ENCODE peak calls at places on chromosomes 13 and 19, in eight cellular contexts. G, A, P, T, Z, E, W and Q are unnamed samples. For H3K4me1, the result is how much of the 10 kb centered on the place peaks cover.

GRCh38 chr19:39405930-39406655 is 554 bp upstream of the ZFP36 start:
- DNase-seq in G (no peak), A (no peak), P (peak), T (no peak), Z (no peak), E (no peak), W (no peak), Q (no peak)

GRCh38 chr13:41678320-41678719 is 221.0 kb downstream of the RGCC start:
- DNase-seq in G (no peak), A (no peak), P (no peak), T (peak), Z (peak), E (no peak), W (no peak), Q (no peak)

GRCh38 chr13:112854321-112854720 is 114.7 kb upstream of the MCF2L start:
- DNase-seq in G (no peak), A (no peak), P (no peak), T (no peak), Z (no peak), E (no peak), W (no peak), Q (no peak)

GRCh38 chr19:16367269-16367683 is 42.6 kb downstream of the KLF2 start:
- DNase-seq in G (peak), A (no peak), P (no peak), T (no peak), Z (no peak), E (no peak), W (no peak), Q (no peak)

GRCh38 chr19:14383898-14384669 is 2.8 kb downstream of the ADGRE5 start:
- DNase-seq in G (peak), A (no peak), P (no peak), T (peak), Z (no peak), E (no peak), W (no peak), Q (no peak)

GRCh38 chr19:56111601-56112312 is 9.3 kb downstream of the ZNF787 start:
- DNase-seq in G (peak), A (peak), P (peak), T (no peak), Z (no peak), E (peak), W (peak), Q (no peak)

GRCh38 chr19:15666186-15666585 is 6.7 kb upstream of the CYP4F12 start:
- DNase-seq in G (no peak), A (no peak), P (no peak), T (no peak), Z (no peak), E (no peak), W (no peak), Q (no peak)

GRCh38 chr19:57338798-57339378 is 12.2 kb upstream of the ZNF304 start:
- DNase-seq in G (no peak), A (no peak), P (no peak), T (peak), Z (no peak), E (no peak), W (no peak), Q (no peak)

GRCh38 chr19:7340959-7341837 is 7.5 kb upstream of the ARHGEF18 start:
- DNase-seq in G (peak), A (peak), P (peak), T (peak), Z (peak), E (peak), W (peak), Q (peak)

GRCh38 chr13:69565334-69565733 is 542.3 kb upstream of the ATXN8OS start:
- DNase-seq in G (no peak), A (no peak), P (peak), T (peak), Z (no peak), E (no peak), W (no peak), Q (no peak)

GRCh38 chr13:111506131-111506530 is 185.7 kb downstream of the TEX29 start:
- DNase-seq in G (no peak), A (peak), P (no peak), T (no peak), Z (no peak), E (no peak), W (no peak), Q (no peak)

GRCh38 chr19:47230122-47230920 is 678 bp downstream of the BBC3 start:
- DNase-seq in G (peak), A (peak), P (peak), T (peak), Z (peak), E (peak), W (peak), Q (peak)

GRCh38 chr13:37109080-37109678 is 3.7 kb upstream of the CSNK1A1L start:
- DNase-seq in G (no peak), A (no peak), P (peak), T (peak), Z (peak), E (no peak), W (no peak), Q (no peak)

GRCh38 chr13:37106642-37107041 is 1.2 kb upstream of the CSNK1A1L start:
- DNase-seq in G (no peak), A (no peak), P (peak), T (no peak), Z (no peak), E (no peak), W (no peak), Q (no peak)

GRCh38 chr13:37105251-37105714 is at the start of gene CSNK1A1L:
- DNase-seq in G (no peak), A (no peak), P (no peak), T (no peak), Z (no peak), E (no peak), W (no peak), Q (no peak)

GRCh38 chr13:37102896-37103295 is 2.6 kb downstream of the CSNK1A1L start:
- DNase-seq in G (no peak), A (no peak), P (no peak), T (no peak), Z (no peak), E (no peak), W (no peak), Q (no peak)

DNA sequence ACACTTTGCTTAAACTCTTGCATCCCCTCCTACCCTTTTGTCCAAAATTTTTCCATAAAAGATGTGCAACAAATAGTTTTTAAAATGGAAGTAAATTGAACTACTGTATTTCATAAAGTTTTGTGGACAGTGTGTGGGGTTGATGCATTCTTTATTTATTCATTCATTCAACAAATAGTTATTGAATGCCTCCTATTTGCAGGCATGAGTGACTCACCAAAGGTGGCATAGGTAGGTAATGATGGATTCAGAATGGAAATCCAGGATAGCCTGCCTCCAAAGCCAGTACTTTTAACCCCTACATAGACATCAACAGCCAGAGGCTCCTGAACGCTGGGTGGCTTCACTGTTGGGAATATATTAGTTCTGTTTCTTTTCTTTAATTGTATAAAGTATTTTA is 2.4 kb upstream of the CSNK1A1L start:
- DNase-seq in G (no peak), A (no peak), P (no peak), T (no peak), Z (no peak), E (no peak), W (no peak), Q (no peak)
- TF ChIP-seq CTCF in G (no peak), A (no peak), P (no peak), T (no peak), Z (no peak), E (no peak), W (no peak), Q (no peak)

GRCh38 chr13:80363890-80364503 is 23.1 kb upstream of the SPRY2 start:
- DNase-seq in G (no peak), A (no peak), P (peak), T (peak), Z (no peak), E (no peak), W (no peak), Q (no peak)

GRCh38 chr13:80361883-80362327 is 21.0 kb upstream of the SPRY2 start:
- DNase-seq in G (no peak), A (no peak), P (peak), T (no peak), Z (peak), E (no peak), W (no peak), Q (no peak)

GRCh38 chr13:80361298-80361697 is 20.4 kb upstream of the SPRY2 start:
- DNase-seq in G (no peak), A (no peak), P (no peak), T (no peak), Z (no peak), E (no peak), W (no peak), Q (no peak)

GRCh38 chr13:80360298-80360827 is 19.4 kb upstream of the SPRY2 start:
- DNase-seq in G (no peak), A (no peak), P (no peak), T (peak), Z (no peak), E (no peak), W (no peak), Q (no peak)

GRCh38 chr13:80362488-80362887 is 21.6 kb upstream of the SPRY2 start:
- DNase-seq in G (no peak), A (no peak), P (no peak), T (no peak), Z (no peak), E (no peak), W (no peak), Q (no peak)
- H3K4me1 ChIP-seq in G (under half), A (under half), P (under half), T (under half), Z (under half), E (under half), W (under half), Q (under half)

GRCh38 chr13:46553886-46554855 is 1.2 kb downstream of the LRCH1 start:
- DNase-seq in G (peak), A (peak), P (peak), T (peak), Z (peak), E (peak), W (peak), Q (peak)
- TF ChIP-seq CTCF in G (peak), A (no peak), P (no peak), T (peak), Z (peak), E (peak), W (peak), Q (peak)

DNA sequence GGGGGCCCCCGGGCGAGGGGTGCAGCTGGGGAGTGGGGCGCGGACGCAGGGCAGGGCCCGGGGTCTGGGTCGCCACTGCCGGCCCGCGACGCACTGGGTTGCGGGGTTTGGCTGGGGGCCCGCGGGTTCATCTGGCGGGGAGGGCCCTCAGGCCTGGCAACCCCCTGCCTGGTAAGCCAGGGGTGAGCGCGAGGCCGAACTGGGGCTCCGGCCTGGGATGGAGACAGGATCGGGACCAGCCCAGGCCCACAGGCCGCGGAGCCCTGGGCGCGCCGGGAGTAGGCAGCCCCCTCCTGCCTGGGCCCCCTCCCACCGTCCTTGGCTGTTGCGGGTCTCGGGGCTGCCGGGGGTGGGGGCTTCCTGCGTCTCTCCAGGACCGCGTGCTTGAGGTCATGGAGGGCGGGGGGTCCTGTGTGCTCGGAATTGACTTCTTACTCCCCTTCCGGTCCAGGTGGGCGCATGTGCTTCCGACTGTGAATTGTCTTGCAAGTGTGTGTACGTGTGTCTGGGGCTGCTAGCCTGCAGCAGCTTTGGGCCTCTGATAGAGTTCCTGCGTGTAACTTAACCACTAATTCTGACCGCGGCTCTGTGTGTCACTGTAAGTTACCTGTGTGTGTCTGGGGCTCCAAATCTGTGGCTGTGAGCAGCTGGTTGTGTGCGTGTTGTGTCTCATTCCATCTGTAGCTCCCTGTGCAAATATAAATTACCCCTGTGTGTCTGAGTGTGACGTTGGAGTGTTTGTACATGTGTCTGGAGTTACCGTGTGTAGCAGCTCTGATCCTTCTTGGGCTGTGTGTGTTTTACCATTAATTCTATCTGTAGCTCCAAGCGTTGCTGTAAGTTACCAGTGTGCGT is 751 bp downstream of the GRAMD1A start:
- DNase-seq in G (no peak), A (no peak), P (peak), T (peak), Z (peak), E (no peak), W (no peak), Q (peak)
- H3K4me1 ChIP-seq in G (under half), A (half or more), P (half or more), T (under half), Z (under half), E (half or more), W (under half), Q (half or more)

GRCh38 chr19:50310759-50311465 is 18.3 kb downstream of the KCNC3 start:
- DNase-seq in G (no peak), A (no peak), P (no peak), T (no peak), Z (no peak), E (no peak), W (no peak), Q (no peak)

GRCh38 chr19:50313812-50314536 is 15.2 kb downstream of the KCNC3 start:
- DNase-seq in G (no peak), A (no peak), P (peak), T (no peak), Z (peak), E (no peak), W (no peak), Q (no peak)

GRCh38 chr19:50311723-50312635 is 17.2 kb downstream of the KCNC3 start:
- DNase-seq in G (no peak), A (no peak), P (peak), T (no peak), Z (peak), E (no peak), W (no peak), Q (peak)

GRCh38 chr19:50314724-50315700 is 14.2 kb downstream of the KCNC3 start:
- DNase-seq in G (no peak), A (no peak), P (peak), T (no peak), Z (peak), E (no peak), W (no peak), Q (no peak)

GRCh38 chr19:50312967-50313811 is 16.0 kb downstream of the KCNC3 start:
- DNase-seq in G (no peak), A (no peak), P (peak), T (no peak), Z (no peak), E (no peak), W (no peak), Q (no peak)
- TF ChIP-seq CTCF in G (no peak), A (no peak), P (no peak), T (no peak), Z (no peak), E (no peak), W (no peak), Q (no peak)

DNA sequence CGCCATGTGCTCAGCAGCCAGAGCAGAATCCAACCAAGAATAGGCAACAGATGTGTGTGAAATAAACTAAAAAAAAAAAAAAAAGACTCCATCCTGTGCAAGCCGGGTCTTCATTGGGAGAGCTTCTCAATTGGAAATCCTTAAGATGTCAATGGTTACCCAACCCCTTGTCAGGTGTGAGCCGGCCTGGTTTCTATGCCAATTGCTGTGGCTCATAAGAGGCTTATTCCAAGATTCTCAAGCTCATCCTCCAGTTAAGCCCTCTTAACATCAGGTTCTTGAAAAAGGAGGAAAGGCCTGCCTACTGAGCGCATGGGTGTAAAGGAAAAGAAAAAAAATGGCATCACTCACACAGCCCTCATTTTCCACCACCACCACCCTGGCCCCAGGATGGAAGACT is 1084.6 kb downstream of the UQCRFS1 start:
- DNase-seq in G (no peak), A (no peak), P (no peak), T (no peak), Z (no peak), E (no peak), W (no peak), Q (no peak)
- H3K4me1 ChIP-seq in G (under half), A (under half), P (under half), T (under half), Z (half or more), E (under half), W (under half), Q (under half)

GRCh38 chr19:918481-919156 is 1.5 kb downstream of the KISS1R start:
- DNase-seq in G (no peak), A (no peak), P (peak), T (no peak), Z (peak), E (no peak), W (no peak), Q (no peak)

GRCh38 chr19:917323-918151 is at the start of gene KISS1R:
- DNase-seq in G (no peak), A (peak), P (peak), T (no peak), Z (peak), E (no peak), W (peak), Q (peak)

GRCh38 chr19:918152-918437 is 962 bp downstream of the KISS1R start:
- DNase-seq in G (no peak), A (no peak), P (no peak), T (no peak), Z (no peak), E (no peak), W (no peak), Q (no peak)

GRCh38 chr19:920051-920857 is 3.1 kb downstream of the KISS1R start:
- DNase-seq in G (no peak), A (no peak), P (peak), T (peak), Z (peak), E (no peak), W (no peak), Q (no peak)

DNA sequence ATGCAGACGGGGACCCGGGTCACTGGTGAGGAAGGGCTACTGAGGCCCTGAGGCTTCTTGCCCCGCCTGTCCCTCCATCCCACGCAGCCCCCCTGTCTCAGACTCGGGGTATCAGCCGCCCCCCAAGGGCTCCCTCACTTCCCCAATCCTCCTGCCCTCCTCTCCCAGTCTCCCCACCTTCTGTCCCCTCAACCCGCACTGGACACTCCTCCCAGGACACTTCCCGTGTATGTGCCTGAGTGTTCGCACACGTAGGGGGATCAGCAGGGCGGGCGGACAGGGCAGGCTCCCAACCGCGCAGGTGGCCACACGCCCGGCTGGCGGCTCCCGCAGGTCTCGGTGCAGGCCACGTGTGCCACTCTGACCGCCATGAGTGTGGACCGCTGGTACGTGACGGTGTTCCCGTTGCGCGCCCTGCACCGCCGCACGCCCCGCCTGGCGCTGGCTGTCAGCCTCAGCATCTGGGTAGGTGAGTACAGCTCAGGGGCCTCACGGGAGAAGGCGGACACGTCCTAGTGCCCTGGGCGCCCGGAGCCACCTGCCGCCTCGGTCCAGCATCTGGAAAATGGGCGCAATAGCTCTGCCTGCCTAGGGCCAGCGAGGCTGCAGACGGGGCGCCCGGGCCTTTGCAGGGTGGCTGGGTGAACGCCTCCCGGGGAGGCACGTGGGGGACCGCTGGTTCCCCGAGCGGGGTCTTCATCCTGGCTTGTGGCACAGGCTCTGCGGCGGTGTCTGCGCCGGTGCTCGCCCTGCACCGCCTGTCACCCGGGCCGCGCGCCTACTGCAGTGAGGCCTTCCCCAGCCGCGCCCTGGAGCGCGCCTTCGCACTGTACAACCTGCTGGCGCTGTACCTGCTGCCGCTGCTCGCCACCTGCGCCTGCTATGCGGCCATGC is 2.3 kb downstream of the KISS1R start:
- DNase-seq in G (no peak), A (no peak), P (peak), T (no peak), Z (peak), E (no peak), W (no peak), Q (no peak)
- TF ChIP-seq CTCF in G (no peak), A (no peak), P (no peak), T (no peak), Z (no peak), E (no peak), W (no peak), Q (no peak)